ENCODE peak calls at places on chromosomes 13 and 19, in four cellular contexts. E is HepG2, U is HCT116, Q is K562. H is an unnamed sample. For H4K20me1, the result is how much of the 10 kb centered on the place peaks cover.

GRCh38 chr19:15442142-15442920 is 7.4 kb downstream of the WIZ start:
- DNase-seq in E (no peak), U (no peak), Q (no peak), H (no peak)

GRCh38 chr19:37699057-37699456 is 20.5 kb downstream of the ZNF607 start:
- DNase-seq in Q (no peak), E (peak), U (no peak), H (no peak)

GRCh38 chr19:35860818-35861639 is 4.3 kb downstream of the KIRREL2 start:
- DNase-seq in U (no peak), E (peak), Q (peak), H (no peak)

GRCh38 chr19:2618611-2619010 is 83.9 kb downstream of the GNG7 start:
- DNase-seq in E (no peak), Q (no peak), U (peak), H (no peak)

GRCh38 chr13:106612688-106613087 is 44.8 kb upstream of the ARGLU1 start:
- DNase-seq in Q (no peak), U (no peak), E (no peak), H (no peak)

GRCh38 chr19:15562861-15563260 is 52.2 kb upstream of the CYP4F8 start:
- DNase-seq in U (peak), Q (no peak), E (peak), H (no peak)

GRCh38 chr19:2653717-2654584 is 48.5 kb downstream of the GNG7 start:
- DNase-seq in E (no peak), U (no peak), Q (no peak), H (peak)

GRCh38 chr19:18029617-18030338 is 21.8 kb downstream of the ARRDC2 start:
- DNase-seq in E (peak), U (peak), Q (no peak), H (peak)

GRCh38 chr19:45172611-45173208 is 5.3 kb downstream of the TRAPPC6A start:
- DNase-seq in E (no peak), Q (no peak), U (no peak), H (no peak)

GRCh38 chr13:72163671-72164070 is 296.7 kb upstream of the DACH1 start:
- DNase-seq in E (no peak), U (no peak), Q (no peak), H (no peak)

GRCh38 chr19:46015080-46015960 is 7.5 kb downstream of the PGLYRP1 start:
- DNase-seq in E (no peak), Q (peak), U (no peak), H (peak)

GRCh38 chr19:13090511-13091231 is 12.0 kb downstream of the LYL1 start:
- DNase-seq in E (no peak), U (no peak), Q (no peak), H (peak)

GRCh38 chr19:29542776-29543175 is 17.0 kb downstream of the VSTM2B start:
- DNase-seq in U (no peak), Q (no peak), E (no peak), H (no peak)

GRCh38 chr19:10418281-10419199 is 1.8 kb upstream of the PDE4A start:
- DNase-seq in U (no peak), E (no peak), Q (peak), H (peak)

GRCh38 chr19:13526552-13526951 is 20.3 kb upstream of the CACNA1A start:
- DNase-seq in Q (peak), U (peak), E (no peak), H (no peak)

GRCh38 chr19:16051254-16052025 is 24.9 kb upstream of the TPM4 start:
- DNase-seq in U (peak), Q (peak), E (no peak), H (no peak)

GRCh38 chr13:44393391-44393790 is 19.8 kb downstream of the SERP2 start:
- DNase-seq in U (no peak), Q (no peak), E (no peak), H (no peak)

GRCh38 chr13:91134773-91135124 is 212.7 kb upstream of the MIR17HG start:
- DNase-seq in E (no peak), U (no peak), Q (no peak), H (no peak)

GRCh38 chr19:49716154-49716553 is 25.2 kb downstream of the CPT1C start:
- DNase-seq in Q (no peak), E (no peak), U (no peak), H (no peak)

DNA sequence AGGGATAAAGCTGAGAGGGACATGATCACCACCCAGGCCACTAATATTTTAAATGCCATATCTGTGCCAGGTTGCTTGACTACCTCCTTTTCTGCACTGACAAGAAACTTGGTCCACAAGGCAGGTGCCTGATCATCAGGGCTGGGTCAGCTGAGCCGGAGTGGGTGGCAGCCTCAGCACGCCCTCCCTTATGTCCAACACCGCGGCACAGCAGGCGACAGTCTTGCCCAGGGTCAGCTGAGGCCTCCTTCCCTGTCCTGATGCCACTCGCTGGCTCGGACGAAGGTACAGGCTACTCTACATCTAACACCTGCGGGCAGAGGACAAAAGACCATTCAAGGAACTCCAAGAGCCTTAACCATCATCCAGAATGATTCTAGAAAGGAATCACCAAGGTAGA is 16.9 kb downstream of the ZC3H4 start:
- DNase-seq in Q (no peak), U (no peak), E (no peak), H (no peak)
- H4K20me1 ChIP-seq in Q (under half), U (under half), E (under half), H (half or more)

GRCh38 chr13:37173214-37173613 is 67.8 kb upstream of the CSNK1A1L start:
- DNase-seq in Q (no peak), E (no peak), U (no peak), H (no peak)
- TF ChIP-seq ELF1 in Q (no peak), E (no peak), U (no peak), H (no peak)

GRCh38 chr13:31697290-31697689 is 42.0 kb upstream of the RXFP2 start:
- DNase-seq in Q (no peak), U (no peak), E (no peak), H (no peak)
- H4K20me1 ChIP-seq in Q (under half), U (under half), E (under half), H (under half)

GRCh38 chr19:53959176-53959757 is 3.5 kb upstream of the CACNG8 start:
- DNase-seq in E (no peak), U (no peak), Q (no peak), H (peak)
- TF ChIP-seq ELF1 in E (no peak), U (no peak), Q (no peak), H (no peak)

GRCh38 chr13:19737844-19738557 is 44.7 kb downstream of the PSPC1 start:
- DNase-seq in U (no peak), Q (no peak), E (no peak), H (no peak)
- H4K20me1 ChIP-seq in U (under half), Q (under half), E (under half), H (under half)

GRCh38 chr19:47229674-47230121 is 1.3 kb downstream of the BBC3 start:
- DNase-seq in U (no peak), E (no peak), Q (no peak), H (peak)

GRCh38 chr19:47230122-47230920 is 678 bp downstream of the BBC3 start:
- DNase-seq in Q (peak), E (peak), U (no peak), H (peak)

GRCh38 chr19:47227347-47228167 is 3.4 kb downstream of the BBC3 start:
- DNase-seq in Q (peak), E (peak), U (peak), H (peak)

GRCh38 chr19:47228168-47228936 is 2.6 kb downstream of the BBC3 start:
- DNase-seq in U (no peak), E (peak), Q (peak), H (peak)

DNA sequence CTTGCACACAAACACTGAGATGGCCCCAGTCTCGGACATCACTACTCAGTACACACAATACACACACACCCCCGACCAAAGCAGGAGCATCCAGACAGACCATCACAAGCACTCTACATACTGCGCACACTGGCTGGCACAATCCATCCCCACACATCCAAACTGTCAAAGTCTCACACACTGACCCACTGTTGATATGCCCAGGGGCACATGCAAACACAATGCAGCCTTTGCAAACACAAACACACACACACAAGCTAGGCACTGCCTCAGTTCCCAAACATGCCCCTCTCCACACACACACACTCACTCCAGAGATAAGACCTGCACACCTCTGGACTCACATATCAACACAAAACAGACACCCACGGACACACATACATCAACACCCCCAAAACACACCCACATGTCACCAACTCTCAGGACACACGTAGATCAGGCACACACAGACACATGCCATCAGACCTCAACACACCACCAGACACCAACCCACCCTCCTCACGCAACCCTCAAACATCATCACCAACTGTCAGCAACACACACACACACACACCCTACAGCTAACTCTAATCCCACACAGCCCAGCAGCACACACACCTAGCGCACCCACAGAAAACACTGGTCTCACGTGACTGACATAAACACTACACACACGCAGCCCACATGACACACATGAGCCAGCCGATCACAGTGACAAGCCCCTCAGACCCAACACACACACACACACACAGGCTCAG is 1.9 kb downstream of the BBC3 start:
- DNase-seq in E (peak), Q (no peak), U (no peak), H (no peak)
- TF ChIP-seq ELF1 in E (no peak), Q (no peak), U (no peak), H (no peak)

GRCh38 chr13:75492389-75492788 is 10.4 kb upstream of the TBC1D4 start:
- DNase-seq in Q (no peak), E (no peak), U (no peak), H (no peak)

GRCh38 chr13:75494491-75494890 is 12.5 kb upstream of the TBC1D4 start:
- DNase-seq in Q (no peak), U (no peak), E (no peak), H (no peak)

GRCh38 chr13:75489502-75490263 is 7.7 kb upstream of the TBC1D4 start:
- DNase-seq in Q (no peak), U (no peak), E (peak), H (no peak)

GRCh38 chr13:75495938-75496337 is 14.0 kb upstream of the TBC1D4 start:
- DNase-seq in U (no peak), Q (no peak), E (no peak), H (no peak)

GRCh38 chr13:75493156-75493555 is 11.2 kb upstream of the TBC1D4 start:
- DNase-seq in E (no peak), Q (no peak), U (no peak), H (no peak)
- H4K20me1 ChIP-seq in E (under half), Q (under half), U (under half), H (under half)

GRCh38 chr19:56838930-56839664 is 1.4 kb downstream of the PEG3 start:
- DNase-seq in E (peak), Q (no peak), U (no peak), H (peak)
- TF ChIP-seq ELF1 in E (no peak), Q (no peak), U (no peak), H (no peak)

DNA sequence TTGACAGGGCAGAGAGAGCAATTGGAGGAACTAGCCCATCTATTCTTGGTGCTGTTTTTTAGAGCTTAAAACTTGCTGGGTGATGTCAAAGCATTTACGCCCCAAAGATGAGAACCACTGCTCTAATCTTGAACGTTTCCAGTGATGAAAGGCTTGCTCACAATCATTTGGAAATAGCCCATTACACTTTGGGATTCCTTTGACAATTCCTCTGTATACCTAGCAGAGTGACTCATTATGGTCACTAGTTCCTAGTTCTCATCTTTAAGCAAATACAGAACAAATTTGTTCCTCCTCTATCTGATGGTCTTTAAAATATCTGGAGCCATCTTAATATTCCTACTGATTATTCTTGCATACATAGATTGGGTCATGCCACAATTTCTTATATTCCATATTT is 112.3 kb downstream of the GPC6 start:
- DNase-seq in E (no peak), Q (no peak), U (no peak), H (no peak)
- H4K20me1 ChIP-seq in E (under half), Q (under half), U (under half), H (under half)

H was measured in SK-N-SH.